ENCODE peak calls at places on chromosomes 7 and 10, in seven cellular contexts. X is activated CD8-positive, alpha-beta T cell treated with anti-CD3 and anti-CD28 coated beads for 36 hours; A is renal cortical epithelial cell; U is ACHN; O is AG08395; T is astrocyte; H is occipital lobe. C is an unnamed sample.

GRCh38 chr10:63129888-63130287 is 3.2 kb upstream of the NRBF2 start:
- DNase-seq in X (no peak), A (no peak), U (no peak), O (no peak), T (peak; percentile 30), H (no peak), C (no peak)

GRCh38 chr7:157521061-157521731 is 184.4 kb downstream of the DNAJB6 start:
- DNase-seq in X (no peak), A (no peak), U (no peak), O (no peak), T (no peak), H (no peak), C (no peak)

GRCh38 chr10:132834311-132834761 is 48.4 kb upstream of the NKX6-2 start:
- DNase-seq in X (no peak), A (no peak), U (no peak), O (no peak), T (no peak), H (no peak), C (no peak)

GRCh38 chr10:23344251-23344841 is at the start of gene C10orf67:
- DNase-seq in X (no peak), A (no peak), U (no peak), O (no peak), T (peak; percentile 58), H (peak; percentile 53), C (peak; percentile 43)

GRCh38 chr7:39688611-39689485 is 65.5 kb downstream of the RALA start:
- DNase-seq in X (no peak), A (peak; percentile 63), U (no peak), O (no peak), T (peak; percentile 57), H (no peak), C (no peak)

GRCh38 chr10:113463777-113464176 is 89.1 kb upstream of the HABP2 start:
- DNase-seq in X (no peak), A (no peak), U (no peak), O (peak; percentile 31), T (peak; percentile 26), H (no peak), C (no peak)

GRCh38 chr7:50621932-50622587 is 56.9 kb upstream of the DDC start:
- DNase-seq in X (no peak), A (no peak), U (no peak), O (no peak), T (no peak), H (no peak), C (no peak)

GRCh38 chr7:20519641-20520040 is 95.8 kb upstream of the ABCB5 start:
- DNase-seq in X (no peak), A (no peak), U (no peak), O (no peak), T (no peak), H (no peak), C (no peak)

GRCh38 chr7:155804431-155804831 is 7.8 kb downstream of the SHH start:
- DNase-seq in X (no peak), A (no peak), U (no peak), O (no peak), T (no peak), H (no peak), C (no peak)

GRCh38 chr7:95874541-95875265 is 102.3 kb downstream of the DYNC1I1 start:
- DNase-seq in X (no peak), A (no peak), U (no peak), O (no peak), T (no peak), H (no peak), C (no peak)

GRCh38 chr10:97640868-97641811 is 669 bp downstream of the PI4K2A start:
- DNase-seq in X (peak; percentile 53), A (peak; percentile 24), U (peak; percentile 40), O (peak; percentile 71), T (peak; percentile 22), H (no peak), C (no peak)